ENCODE peak calls at places on chromosomes 4 and X, in seven cellular contexts. One of them, this sample, is unnamed.

GRCh38 chr4:8689741-8690140 is 97.2 kb downstream of the CPZ start:
- DNase-seq in BJ: no peak
- DNase-seq in A549: no peak
- DNase-seq in uterus: no peak
- DNase-seq in endodermal cell: peak; percentile 37
- DNase-seq in astrocyte of the cerebellum: no peak
- DNase-seq in lung: no peak
- DNase-seq in this sample: no peak

GRCh38 chr4:110046588-110047049 is 133.9 kb downstream of the EGF start:
- DNase-seq in BJ: peak; percentile 9
- DNase-seq in A549: no peak
- DNase-seq in uterus: no peak
- DNase-seq in endodermal cell: no peak
- DNase-seq in astrocyte of the cerebellum: peak; percentile 34
- DNase-seq in lung: no peak
- DNase-seq in this sample: no peak

GRCh38 chrX:118495958-118496762 is 545 bp downstream of the DOCK11 start:
- DNase-seq in BJ: no peak
- DNase-seq in A549: no peak
- DNase-seq in uterus: peak; percentile 34
- DNase-seq in endodermal cell: peak; percentile 66
- DNase-seq in astrocyte of the cerebellum: no peak
- DNase-seq in lung: peak; percentile 61
- DNase-seq in this sample: peak; percentile 86

GRCh38 chr4:53098681-53099121 is 236.6 kb downstream of the RASL11B start:
- DNase-seq in BJ: no peak
- DNase-seq in A549: no peak
- DNase-seq in uterus: no peak
- DNase-seq in endodermal cell: no peak
- DNase-seq in astrocyte of the cerebellum: no peak
- DNase-seq in lung: no peak
- DNase-seq in this sample: no peak

GRCh38 chr4:121155893-121156292 is 8.2 kb downstream of the TNIP3 start:
- DNase-seq in BJ: peak; percentile 45
- DNase-seq in A549: peak; percentile 8
- DNase-seq in uterus: no peak
- DNase-seq in endodermal cell: no peak
- DNase-seq in astrocyte of the cerebellum: peak; percentile 35
- DNase-seq in lung: no peak
- DNase-seq in this sample: no peak

GRCh38 chr4:83282049-83282535 is 2.5 kb downstream of the COQ2 start:
- DNase-seq in BJ: no peak
- DNase-seq in A549: peak; percentile 42
- DNase-seq in uterus: peak; percentile 43
- DNase-seq in endodermal cell: peak; percentile 61
- DNase-seq in astrocyte of the cerebellum: peak; percentile 60
- DNase-seq in lung: no peak
- DNase-seq in this sample: peak; percentile 81

GRCh38 chr4:158945529-158946108 is 157.3 kb upstream of the RAPGEF2 start:
- DNase-seq in BJ: no peak
- DNase-seq in A549: no peak
- DNase-seq in uterus: no peak
- DNase-seq in endodermal cell: no peak
- DNase-seq in astrocyte of the cerebellum: no peak
- DNase-seq in lung: no peak
- DNase-seq in this sample: no peak

GRCh38 chrX:129360175-129360574 is 163.1 kb downstream of the SMARCA1 start:
- DNase-seq in BJ: no peak
- DNase-seq in A549: peak; percentile 13
- DNase-seq in uterus: peak; percentile 15
- DNase-seq in endodermal cell: peak; percentile 85
- DNase-seq in astrocyte of the cerebellum: peak; percentile 9
- DNase-seq in lung: no peak
- DNase-seq in this sample: peak; percentile 54

GRCh38 chrX:154351183-154352011 is 23.0 kb downstream of the FLNA start:
- DNase-seq in BJ: no peak
- DNase-seq in A549: no peak
- DNase-seq in uterus: peak; percentile 24
- DNase-seq in endodermal cell: no peak
- DNase-seq in astrocyte of the cerebellum: no peak
- DNase-seq in lung: no peak
- DNase-seq in this sample: no peak

GRCh38 chrX:33183366-33183765 is 28.0 kb downstream of the DMD start:
- DNase-seq in BJ: no peak
- DNase-seq in A549: no peak
- DNase-seq in uterus: peak; percentile 47
- DNase-seq in endodermal cell: peak; percentile 54
- DNase-seq in astrocyte of the cerebellum: peak; percentile 38
- DNase-seq in lung: no peak
- DNase-seq in this sample: peak; percentile 0

GRCh38 chrX:118420462-118420861 is 74.6 kb downstream of the WDR44 start:
- DNase-seq in BJ: no peak
- DNase-seq in A549: no peak
- DNase-seq in uterus: no peak
- DNase-seq in endodermal cell: no peak
- DNase-seq in astrocyte of the cerebellum: peak; percentile 16
- DNase-seq in lung: no peak
- DNase-seq in this sample: peak; percentile 23

GRCh38 chrX:19334945-19335626 is 8.6 kb upstream of the PDHA1 start:
- DNase-seq in BJ: no peak
- DNase-seq in A549: peak; percentile 39
- DNase-seq in uterus: no peak
- DNase-seq in endodermal cell: peak; percentile 70
- DNase-seq in astrocyte of the cerebellum: no peak
- DNase-seq in lung: no peak
- DNase-seq in this sample: peak; percentile 81

GRCh38 chrX:132292753-132293152 is 73.5 kb upstream of the RAP2C start:
- DNase-seq in BJ: no peak
- DNase-seq in A549: peak; percentile 29
- DNase-seq in uterus: peak; percentile 29
- DNase-seq in endodermal cell: peak; percentile 58
- DNase-seq in astrocyte of the cerebellum: peak; percentile 29
- DNase-seq in lung: no peak
- DNase-seq in this sample: peak; percentile 58

GRCh38 chrX:153649915-153650782 is 3.1 kb downstream of the DUSP9 start:
- DNase-seq in BJ: no peak
- DNase-seq in A549: no peak
- DNase-seq in uterus: peak; percentile 8
- DNase-seq in endodermal cell: peak; percentile 45
- DNase-seq in astrocyte of the cerebellum: no peak
- DNase-seq in lung: no peak
- DNase-seq in this sample: no peak

GRCh38 chr4:184331155-184331995 is 113.7 kb upstream of the ENPP6 start:
- DNase-seq in BJ: no peak
- DNase-seq in A549: no peak
- DNase-seq in uterus: no peak
- DNase-seq in endodermal cell: peak; percentile 13
- DNase-seq in astrocyte of the cerebellum: no peak
- DNase-seq in lung: peak; percentile 63
- DNase-seq in this sample: no peak

GRCh38 chr4:118772149-118773081 is 63.5 kb downstream of the SEC24D start:
- DNase-seq in BJ: no peak
- DNase-seq in A549: peak; percentile 15
- DNase-seq in uterus: no peak
- DNase-seq in endodermal cell: no peak
- DNase-seq in astrocyte of the cerebellum: no peak
- DNase-seq in lung: no peak
- DNase-seq in this sample: peak; percentile 45

GRCh38 chr4:24856586-24856985 is 56.3 kb downstream of the CCDC149 start:
- DNase-seq in BJ: no peak
- DNase-seq in A549: no peak
- DNase-seq in uterus: no peak
- DNase-seq in endodermal cell: peak; percentile 55
- DNase-seq in astrocyte of the cerebellum: peak; percentile 28
- DNase-seq in lung: no peak
- DNase-seq in this sample: peak; percentile 75

GRCh38 chrX:121106484-121107235 is 59.2 kb downstream of the GLUD2 start:
- DNase-seq in BJ: no peak
- DNase-seq in A549: no peak
- DNase-seq in uterus: no peak
- DNase-seq in endodermal cell: no peak
- DNase-seq in astrocyte of the cerebellum: no peak
- DNase-seq in lung: no peak
- DNase-seq in this sample: no peak

GRCh38 chrX:97685753-97686152 is 802.0 kb downstream of the RPA4 start:
- DNase-seq in BJ: no peak
- DNase-seq in A549: peak; percentile 9
- DNase-seq in uterus: no peak
- DNase-seq in endodermal cell: no peak
- DNase-seq in astrocyte of the cerebellum: peak; percentile 2
- DNase-seq in lung: no peak
- DNase-seq in this sample: peak; percentile 30

GRCh38 chr4:41361831-41362646 is 105.3 kb downstream of the UCHL1 start:
- DNase-seq in BJ: no peak
- DNase-seq in A549: no peak
- DNase-seq in uterus: no peak
- DNase-seq in endodermal cell: no peak
- DNase-seq in astrocyte of the cerebellum: no peak
- DNase-seq in lung: no peak
- DNase-seq in this sample: no peak

GRCh38 chr4:24808955-24809354 is 13.6 kb downstream of the SOD3 start:
- DNase-seq in BJ: no peak
- DNase-seq in A549: no peak
- DNase-seq in uterus: no peak
- DNase-seq in endodermal cell: no peak
- DNase-seq in astrocyte of the cerebellum: no peak
- DNase-seq in lung: no peak
- DNase-seq in this sample: no peak

GRCh38 chr4:151990201-151990600 is 229.4 kb upstream of the GATB start:
- DNase-seq in BJ: peak; percentile 67
- DNase-seq in A549: peak; percentile 2
- DNase-seq in uterus: no peak
- DNase-seq in endodermal cell: no peak
- DNase-seq in astrocyte of the cerebellum: peak; percentile 59
- DNase-seq in lung: no peak
- DNase-seq in this sample: no peak

GRCh38 chr4:164251257-164251656 is 502.7 kb upstream of the SMIM31 start:
- DNase-seq in BJ: no peak
- DNase-seq in A549: no peak
- DNase-seq in uterus: no peak
- DNase-seq in endodermal cell: no peak
- DNase-seq in astrocyte of the cerebellum: peak; percentile 12
- DNase-seq in lung: no peak
- DNase-seq in this sample: no peak

GRCh38 chrX:112477653-112478052 is 202.1 kb downstream of the LHFPL1 start:
- DNase-seq in BJ: no peak
- DNase-seq in A549: no peak
- DNase-seq in uterus: no peak
- DNase-seq in endodermal cell: no peak
- DNase-seq in astrocyte of the cerebellum: no peak
- DNase-seq in lung: no peak
- DNase-seq in this sample: no peak

GRCh38 chr4:105399535-105400161 is 74.2 kb downstream of the PPA2 start:
- DNase-seq in BJ: peak; percentile 47
- DNase-seq in A549: no peak
- DNase-seq in uterus: no peak
- DNase-seq in endodermal cell: no peak
- DNase-seq in astrocyte of the cerebellum: peak; percentile 19
- DNase-seq in lung: no peak
- DNase-seq in this sample: no peak

GRCh38 chr4:4443821-4444220 is 56.9 kb downstream of the NSG1 start:
- DNase-seq in BJ: no peak
- DNase-seq in A549: no peak
- DNase-seq in uterus: no peak
- DNase-seq in endodermal cell: no peak
- DNase-seq in astrocyte of the cerebellum: peak; percentile 24
- DNase-seq in lung: no peak
- DNase-seq in this sample: no peak

GRCh38 chr4:139735381-139736256 is 70.0 kb downstream of the MGST2 start:
- DNase-seq in BJ: no peak
- DNase-seq in A549: no peak
- DNase-seq in uterus: peak; percentile 44
- DNase-seq in endodermal cell: peak; percentile 81
- DNase-seq in astrocyte of the cerebellum: no peak
- DNase-seq in lung: no peak
- DNase-seq in this sample: no peak
- TF ChIP-seq CTCF in BJ: no peak
- TF ChIP-seq CTCF in A549: no peak
- TF ChIP-seq CTCF in uterus: no peak
- TF ChIP-seq CTCF in endodermal cell: no peak
- TF ChIP-seq CTCF in astrocyte of the cerebellum: no peak
- TF ChIP-seq CTCF in lung: no peak
- TF ChIP-seq CTCF in this sample: no peak

GRCh38 chr4:153295131-153295755 is 49.2 kb upstream of the MND1 start:
- DNase-seq in BJ: no peak
- DNase-seq in A549: no peak
- DNase-seq in uterus: no peak
- DNase-seq in endodermal cell: no peak
- DNase-seq in astrocyte of the cerebellum: no peak
- DNase-seq in lung: no peak
- DNase-seq in this sample: no peak
- H3K4me3 ChIP-seq in BJ: no peak overlapping the region
- H3K4me3 ChIP-seq in A549: no peak overlapping the region
- H3K4me3 ChIP-seq in uterus: no peak overlapping the region
- H3K4me3 ChIP-seq in endodermal cell: no peak overlapping the region
- H3K4me3 ChIP-seq in astrocyte of the cerebellum: no peak overlapping the region
- H3K4me3 ChIP-seq in lung: no peak overlapping the region
- H3K4me3 ChIP-seq in this sample: no peak overlapping the region

DNA sequence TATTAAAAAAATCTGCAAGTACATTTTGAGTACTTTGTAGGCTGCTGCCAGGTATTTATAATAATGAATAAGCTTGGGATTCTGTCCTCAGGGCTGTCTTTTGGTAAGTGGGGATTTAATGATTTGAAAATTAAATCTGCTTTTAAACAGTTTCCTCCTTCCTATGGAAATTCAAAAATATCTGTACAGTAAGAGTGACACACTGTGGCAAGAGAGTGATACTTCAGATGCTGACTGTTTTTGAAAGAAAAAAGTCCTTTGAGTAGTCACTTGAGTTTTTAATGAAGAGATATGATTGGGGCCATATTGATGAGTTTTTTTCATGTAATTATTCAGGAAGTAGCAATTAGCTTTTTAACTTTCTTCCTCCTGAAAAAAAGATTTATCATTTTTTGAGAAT is 49.2 kb downstream of the SMARCAD1 start:
- DNase-seq in BJ: no peak
- DNase-seq in A549: no peak
- DNase-seq in uterus: no peak
- DNase-seq in endodermal cell: no peak
- DNase-seq in astrocyte of the cerebellum: no peak
- DNase-seq in lung: no peak
- DNase-seq in this sample: no peak
- TF ChIP-seq CTCF in BJ: peak; percentile 8
- TF ChIP-seq CTCF in A549: peak; percentile 29
- TF ChIP-seq CTCF in uterus: no peak
- TF ChIP-seq CTCF in endodermal cell: peak; percentile 58
- TF ChIP-seq CTCF in astrocyte of the cerebellum: no peak
- TF ChIP-seq CTCF in lung: no peak
- TF ChIP-seq CTCF in this sample: peak; percentile 16

GRCh38 chr4:146649232-146649631 is 10.5 kb downstream of the POU4F2 start:
- DNase-seq in BJ: no peak
- DNase-seq in A549: no peak
- DNase-seq in uterus: no peak
- DNase-seq in endodermal cell: no peak
- DNase-seq in astrocyte of the cerebellum: no peak
- DNase-seq in lung: no peak
- DNase-seq in this sample: no peak

GRCh38 chr4:146654648-146654975 is 15.9 kb downstream of the POU4F2 start:
- DNase-seq in BJ: no peak
- DNase-seq in A549: no peak
- DNase-seq in uterus: no peak
- DNase-seq in endodermal cell: no peak
- DNase-seq in astrocyte of the cerebellum: no peak
- DNase-seq in lung: no peak
- DNase-seq in this sample: no peak

GRCh38 chr4:146650034-146650433 is 11.3 kb downstream of the POU4F2 start:
- DNase-seq in BJ: no peak
- DNase-seq in A549: no peak
- DNase-seq in uterus: no peak
- DNase-seq in endodermal cell: no peak
- DNase-seq in astrocyte of the cerebellum: no peak
- DNase-seq in lung: no peak
- DNase-seq in this sample: no peak

GRCh38 chr4:146654976-146655761 is 16.5 kb downstream of the POU4F2 start:
- DNase-seq in BJ: no peak
- DNase-seq in A549: no peak
- DNase-seq in uterus: no peak
- DNase-seq in endodermal cell: peak; percentile 86
- DNase-seq in astrocyte of the cerebellum: no peak
- DNase-seq in lung: no peak
- DNase-seq in this sample: no peak
- H3K4me3 ChIP-seq in BJ: peak overlapping the region; percentile 40
- H3K4me3 ChIP-seq in A549: peak overlapping the region; percentile 46
- H3K4me3 ChIP-seq in uterus: peak overlapping the region; percentile 10
- H3K4me3 ChIP-seq in endodermal cell: peak overlapping the region; percentile 71
- H3K4me3 ChIP-seq in astrocyte of the cerebellum: peak overlapping the region; percentile 47
- H3K4me3 ChIP-seq in lung: no peak overlapping the region
- H3K4me3 ChIP-seq in this sample: no peak overlapping the region

This sample was measured in GM12865.